ENCODE peak calls at places on chromosome 7, in five cellular contexts. One of them, this sample, is unnamed. For H3K4me1, the result is how much of the 10 kb centered on the place peaks cover.

GRCh38 chr7:108071551-108071950 is 58.6 kb downstream of the LAMB4 start:
- DNase-seq in heart left ventricle: no peak
- DNase-seq in psoas muscle: no peak
- DNase-seq in K562: no peak
- DNase-seq in cardiac muscle cell: no peak
- DNase-seq in this sample: no peak

GRCh38 chr7:112370436-112370835 is 79.8 kb upstream of the IFRD1 start:
- DNase-seq in heart left ventricle: no peak
- DNase-seq in psoas muscle: no peak
- DNase-seq in K562: no peak
- DNase-seq in cardiac muscle cell: peak
- DNase-seq in this sample: no peak

GRCh38 chr7:94205529-94205928 is 189.2 kb upstream of the COL1A2 start:
- DNase-seq in heart left ventricle: no peak
- DNase-seq in psoas muscle: no peak
- DNase-seq in K562: no peak
- DNase-seq in cardiac muscle cell: no peak
- DNase-seq in this sample: no peak

GRCh38 chr7:2958416-2959342 is 85.0 kb downstream of the CARD11 start:
- DNase-seq in heart left ventricle: no peak
- DNase-seq in psoas muscle: no peak
- DNase-seq in K562: no peak
- DNase-seq in cardiac muscle cell: no peak
- DNase-seq in this sample: no peak

GRCh38 chr7:44396498-44396897 is 71.1 kb upstream of the CAMK2B start:
- DNase-seq in heart left ventricle: no peak
- DNase-seq in psoas muscle: no peak
- DNase-seq in K562: no peak
- DNase-seq in cardiac muscle cell: no peak
- DNase-seq in this sample: no peak

GRCh38 chr7:149753370-149754233 is 19.8 kb downstream of the ZNF467 start:
- DNase-seq in heart left ventricle: no peak
- DNase-seq in psoas muscle: no peak
- DNase-seq in K562: peak
- DNase-seq in cardiac muscle cell: peak
- DNase-seq in this sample: peak

GRCh38 chr7:80584778-80585177 is 53.7 kb upstream of the CD36 start:
- DNase-seq in heart left ventricle: no peak
- DNase-seq in psoas muscle: no peak
- DNase-seq in K562: no peak
- DNase-seq in cardiac muscle cell: peak
- DNase-seq in this sample: no peak

GRCh38 chr7:129401228-129401967 is 32.8 kb upstream of the STRIP2 start:
- DNase-seq in heart left ventricle: no peak
- DNase-seq in psoas muscle: no peak
- DNase-seq in K562: peak
- DNase-seq in cardiac muscle cell: no peak
- DNase-seq in this sample: no peak

GRCh38 chr7:137091396-137091795 is 222.9 kb downstream of the CHRM2 start:
- DNase-seq in heart left ventricle: no peak
- DNase-seq in psoas muscle: no peak
- DNase-seq in K562: peak
- DNase-seq in cardiac muscle cell: peak
- DNase-seq in this sample: peak

GRCh38 chr7:42502022-42502421 is 265.0 kb upstream of the GLI3 start:
- DNase-seq in heart left ventricle: no peak
- DNase-seq in psoas muscle: no peak
- DNase-seq in K562: no peak
- DNase-seq in cardiac muscle cell: peak
- DNase-seq in this sample: no peak

GRCh38 chr7:36182854-36183604 is 30.0 kb downstream of the EEPD1 start:
- DNase-seq in heart left ventricle: no peak
- DNase-seq in psoas muscle: no peak
- DNase-seq in K562: no peak
- DNase-seq in cardiac muscle cell: no peak
- DNase-seq in this sample: no peak

GRCh38 chr7:155746188-155746587 is 66.1 kb downstream of the SHH start:
- DNase-seq in heart left ventricle: no peak
- DNase-seq in psoas muscle: no peak
- DNase-seq in K562: no peak
- DNase-seq in cardiac muscle cell: no peak
- DNase-seq in this sample: no peak

GRCh38 chr7:33841658-33842057 is 63.7 kb upstream of the BMPER start:
- DNase-seq in heart left ventricle: no peak
- DNase-seq in psoas muscle: no peak
- DNase-seq in K562: no peak
- DNase-seq in cardiac muscle cell: peak
- DNase-seq in this sample: no peak

GRCh38 chr7:87885018-87885417 is 8.7 kb downstream of the DBF4 start:
- DNase-seq in heart left ventricle: no peak
- DNase-seq in psoas muscle: no peak
- DNase-seq in K562: no peak
- DNase-seq in cardiac muscle cell: no peak
- DNase-seq in this sample: no peak

GRCh38 chr7:55469271-55469681 is 103.0 kb downstream of the VOPP1 start:
- DNase-seq in heart left ventricle: no peak
- DNase-seq in psoas muscle: no peak
- DNase-seq in K562: no peak
- DNase-seq in cardiac muscle cell: no peak
- DNase-seq in this sample: no peak

GRCh38 chr7:112080441-112080840 is 125.8 kb downstream of the DOCK4 start:
- DNase-seq in heart left ventricle: no peak
- DNase-seq in psoas muscle: no peak
- DNase-seq in K562: no peak
- DNase-seq in cardiac muscle cell: peak
- DNase-seq in this sample: no peak

GRCh38 chr7:30702200-30702599 is 19.9 kb upstream of the CRHR2 start:
- DNase-seq in heart left ventricle: no peak
- DNase-seq in psoas muscle: no peak
- DNase-seq in K562: no peak
- DNase-seq in cardiac muscle cell: no peak
- DNase-seq in this sample: no peak

GRCh38 chr7:22445140-22445722 is 54.8 kb downstream of the STEAP1B start:
- DNase-seq in heart left ventricle: peak
- DNase-seq in psoas muscle: peak
- DNase-seq in K562: no peak
- DNase-seq in cardiac muscle cell: peak
- DNase-seq in this sample: no peak

GRCh38 chr7:81883801-81884393 is 114.0 kb upstream of the HGF start:
- DNase-seq in heart left ventricle: no peak
- DNase-seq in psoas muscle: no peak
- DNase-seq in K562: no peak
- DNase-seq in cardiac muscle cell: no peak
- DNase-seq in this sample: no peak

GRCh38 chr7:95245828-95246227 is 78.5 kb downstream of the PON1 start:
- DNase-seq in heart left ventricle: no peak
- DNase-seq in psoas muscle: peak
- DNase-seq in K562: no peak
- DNase-seq in cardiac muscle cell: peak
- DNase-seq in this sample: no peak

GRCh38 chr7:17152698-17153097 is 145.8 kb upstream of the AHR start:
- DNase-seq in heart left ventricle: no peak
- DNase-seq in psoas muscle: no peak
- DNase-seq in K562: no peak
- DNase-seq in cardiac muscle cell: no peak
- DNase-seq in this sample: no peak

GRCh38 chr7:147775564-147775963 is 815.0 kb upstream of the C7orf33 start:
- DNase-seq in heart left ventricle: no peak
- DNase-seq in psoas muscle: no peak
- DNase-seq in K562: no peak
- DNase-seq in cardiac muscle cell: no peak
- DNase-seq in this sample: no peak

GRCh38 chr7:22576941-22577927 is 77.2 kb upstream of the STEAP1B start:
- DNase-seq in heart left ventricle: no peak
- DNase-seq in psoas muscle: no peak
- DNase-seq in K562: no peak
- DNase-seq in cardiac muscle cell: peak
- DNase-seq in this sample: peak

GRCh38 chr7:46854958-46855473 is 726.9 kb downstream of the TNS3 start:
- DNase-seq in heart left ventricle: no peak
- DNase-seq in psoas muscle: no peak
- DNase-seq in K562: no peak
- DNase-seq in cardiac muscle cell: peak
- DNase-seq in this sample: no peak

GRCh38 chr7:81150951-81151361 is 232.1 kb upstream of the SEMA3C start:
- DNase-seq in heart left ventricle: no peak
- DNase-seq in psoas muscle: peak
- DNase-seq in K562: no peak
- DNase-seq in cardiac muscle cell: no peak
- DNase-seq in this sample: no peak

GRCh38 chr7:116582806-116583444 is 58.1 kb downstream of the CAV1 start:
- DNase-seq in heart left ventricle: peak
- DNase-seq in psoas muscle: peak
- DNase-seq in K562: no peak
- DNase-seq in cardiac muscle cell: peak
- DNase-seq in this sample: no peak

GRCh38 chr7:18511351-18511750 is 15.8 kb downstream of the HDAC9 start:
- DNase-seq in heart left ventricle: no peak
- DNase-seq in psoas muscle: no peak
- DNase-seq in K562: no peak
- DNase-seq in cardiac muscle cell: no peak
- DNase-seq in this sample: no peak

GRCh38 chr7:93145324-93145723 is 2.9 kb downstream of the SAMD9L start:
- DNase-seq in heart left ventricle: no peak
- DNase-seq in psoas muscle: no peak
- DNase-seq in K562: no peak
- DNase-seq in cardiac muscle cell: no peak
- DNase-seq in this sample: no peak

GRCh38 chr7:36283711-36284130 is 105.9 kb upstream of the ANLN start:
- DNase-seq in heart left ventricle: peak
- DNase-seq in psoas muscle: peak
- DNase-seq in K562: peak
- DNase-seq in cardiac muscle cell: no peak
- DNase-seq in this sample: no peak

GRCh38 chr7:13496971-13497370 is 492.5 kb downstream of the ETV1 start:
- DNase-seq in heart left ventricle: no peak
- DNase-seq in psoas muscle: no peak
- DNase-seq in K562: no peak
- DNase-seq in cardiac muscle cell: peak
- DNase-seq in this sample: no peak

GRCh38 chr7:66883716-66884115 is 37.3 kb upstream of the TMEM248 start:
- DNase-seq in heart left ventricle: no peak
- DNase-seq in psoas muscle: no peak
- DNase-seq in K562: no peak
- DNase-seq in cardiac muscle cell: no peak
- DNase-seq in this sample: no peak

GRCh38 chr7:157250605-157251228 is 86.1 kb upstream of the DNAJB6 start:
- DNase-seq in heart left ventricle: no peak
- DNase-seq in psoas muscle: no peak
- DNase-seq in K562: peak
- DNase-seq in cardiac muscle cell: peak
- DNase-seq in this sample: peak

GRCh38 chr7:81501220-81501619 is 268.6 kb downstream of the HGF start:
- DNase-seq in heart left ventricle: no peak
- DNase-seq in psoas muscle: no peak
- DNase-seq in K562: no peak
- DNase-seq in cardiac muscle cell: peak
- DNase-seq in this sample: no peak

GRCh38 chr7:107344286-107344685 is 125.6 kb upstream of the GPR22 start:
- DNase-seq in heart left ventricle: no peak
- DNase-seq in psoas muscle: no peak
- DNase-seq in K562: no peak
- DNase-seq in cardiac muscle cell: no peak
- DNase-seq in this sample: no peak

GRCh38 chr7:35878356-35878755 is 77.5 kb downstream of the SEPTIN7 start:
- DNase-seq in heart left ventricle: no peak
- DNase-seq in psoas muscle: no peak
- DNase-seq in K562: no peak
- DNase-seq in cardiac muscle cell: no peak
- DNase-seq in this sample: no peak

GRCh38 chr7:55247466-55247865 is 117.7 kb upstream of the LANCL2 start:
- DNase-seq in heart left ventricle: no peak
- DNase-seq in psoas muscle: no peak
- DNase-seq in K562: no peak
- DNase-seq in cardiac muscle cell: peak
- DNase-seq in this sample: no peak

GRCh38 chr7:131164025-131164899 is 163.4 kb upstream of the MKLN1 start:
- DNase-seq in heart left ventricle: no peak
- DNase-seq in psoas muscle: no peak
- DNase-seq in K562: no peak
- DNase-seq in cardiac muscle cell: peak
- DNase-seq in this sample: no peak

GRCh38 chr7:826230-826905 is 5.9 kb upstream of the SUN1 start:
- DNase-seq in heart left ventricle: no peak
- DNase-seq in psoas muscle: peak
- DNase-seq in K562: no peak
- DNase-seq in cardiac muscle cell: no peak
- DNase-seq in this sample: no peak
- H3K4me1 ChIP-seq in heart left ventricle: half or more
- H3K4me1 ChIP-seq in psoas muscle: half or more
- H3K4me1 ChIP-seq in K562: under half
- H3K4me1 ChIP-seq in cardiac muscle cell: under half
- H3K4me1 ChIP-seq in this sample: under half

GRCh38 chr7:158525648-158526484 is 61.8 kb downstream of the PTPRN2 start:
- DNase-seq in heart left ventricle: no peak
- DNase-seq in psoas muscle: peak
- DNase-seq in K562: no peak
- DNase-seq in cardiac muscle cell: no peak
- DNase-seq in this sample: no peak
- H3K4me1 ChIP-seq in heart left ventricle: under half
- H3K4me1 ChIP-seq in psoas muscle: under half
- H3K4me1 ChIP-seq in K562: under half
- H3K4me1 ChIP-seq in cardiac muscle cell: under half
- H3K4me1 ChIP-seq in this sample: under half

DNA sequence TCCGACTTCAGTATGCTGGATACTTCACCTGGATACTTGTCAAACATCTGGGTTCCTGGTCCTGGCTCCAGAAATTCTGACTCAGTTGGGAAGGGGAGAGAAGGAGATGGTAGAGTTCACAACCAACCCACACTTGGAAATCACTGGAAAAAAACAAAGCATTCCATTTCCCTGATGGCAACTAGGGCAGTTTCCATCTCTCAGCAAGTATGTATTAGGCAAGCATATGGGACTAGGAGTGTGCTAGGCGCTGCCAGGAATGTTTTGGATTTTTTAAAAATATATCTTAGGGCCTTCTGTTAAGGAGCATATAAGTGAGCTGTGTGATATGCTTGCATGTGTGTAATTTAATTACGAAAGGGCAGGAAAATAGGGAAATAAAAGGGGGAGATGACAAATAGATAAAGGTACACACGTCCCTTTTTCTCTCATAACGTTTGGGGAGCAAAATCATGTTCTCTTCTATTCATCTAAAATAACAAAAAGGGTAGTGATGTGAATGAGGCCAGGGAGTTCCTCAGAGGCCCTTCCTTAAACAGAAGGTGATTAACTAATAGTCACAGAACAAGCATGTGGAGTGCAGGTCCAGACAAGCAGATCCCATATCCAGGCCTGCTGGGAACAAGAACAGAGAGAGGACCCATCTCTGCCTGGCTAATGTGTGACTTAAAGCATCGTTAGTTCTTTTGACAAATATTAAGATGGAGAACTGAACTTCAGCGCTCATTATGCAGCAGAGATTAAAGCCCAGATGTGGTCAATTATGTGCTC is 64.5 kb upstream of the NFE2L3 start:
- DNase-seq in heart left ventricle: no peak
- DNase-seq in psoas muscle: no peak
- DNase-seq in K562: no peak
- DNase-seq in cardiac muscle cell: no peak
- DNase-seq in this sample: no peak
- H3K4me1 ChIP-seq in heart left ventricle: under half
- H3K4me1 ChIP-seq in psoas muscle: under half
- H3K4me1 ChIP-seq in K562: under half
- H3K4me1 ChIP-seq in cardiac muscle cell: under half
- H3K4me1 ChIP-seq in this sample: under half

GRCh38 chr7:150974468-150975391 is 3.4 kb downstream of the KCNH2 start:
- DNase-seq in heart left ventricle: no peak
- DNase-seq in psoas muscle: no peak
- DNase-seq in K562: peak
- DNase-seq in cardiac muscle cell: peak
- DNase-seq in this sample: no peak
- H3K4me1 ChIP-seq in heart left ventricle: half or more
- H3K4me1 ChIP-seq in psoas muscle: under half
- H3K4me1 ChIP-seq in K562: half or more
- H3K4me1 ChIP-seq in cardiac muscle cell: half or more
- H3K4me1 ChIP-seq in this sample: under half